ENCODE peak calls at places on chromosomes 1 and 21, in seven cellular contexts. One of them, this sample, is unnamed.
A peak's percentile ranks its signal among the peaks of the same experiment; 100 is the strongest.

GRCh38 chr1:116739371-116740007 is 14.7 kb upstream of the CD2 start:
- DNase-seq in GM12878: no peak
- DNase-seq in GM12892: no peak
- DNase-seq in SK-N-SH: no peak
- DNase-seq in HepG2: no peak
- DNase-seq in H1: no peak
- DNase-seq in GM12891: no peak
- DNase-seq in this sample: no peak

GRCh38 chr1:41662061-41662655 is 177.7 kb upstream of the EDN2 start:
- DNase-seq in GM12878: no peak
- DNase-seq in GM12892: peak; percentile 79
- DNase-seq in SK-N-SH: peak; percentile 89
- DNase-seq in HepG2: no peak
- DNase-seq in H1: no peak
- DNase-seq in GM12891: peak; percentile 85
- DNase-seq in this sample: no peak

GRCh38 chr1:29166291-29166878 is 15.3 kb downstream of the SRSF4 start:
- DNase-seq in GM12878: no peak
- DNase-seq in GM12892: no peak
- DNase-seq in SK-N-SH: no peak
- DNase-seq in HepG2: peak; percentile 49
- DNase-seq in H1: no peak
- DNase-seq in GM12891: no peak
- DNase-seq in this sample: no peak

GRCh38 chr21:33414926-33415325 is 11.7 kb downstream of the IFNGR2 start:
- DNase-seq in GM12878: no peak
- DNase-seq in GM12892: no peak
- DNase-seq in SK-N-SH: no peak
- DNase-seq in HepG2: no peak
- DNase-seq in H1: no peak
- DNase-seq in GM12891: no peak
- DNase-seq in this sample: no peak

GRCh38 chr21:26849428-26850115 is 4.4 kb upstream of the ADAMTS1 start:
- DNase-seq in GM12878: no peak
- DNase-seq in GM12892: no peak
- DNase-seq in SK-N-SH: peak; percentile 45
- DNase-seq in HepG2: peak; percentile 47
- DNase-seq in H1: no peak
- DNase-seq in GM12891: no peak
- DNase-seq in this sample: peak; percentile 31

GRCh38 chr1:31203215-31203614 is 36.5 kb downstream of the NKAIN1 start:
- DNase-seq in GM12878: no peak
- DNase-seq in GM12892: no peak
- DNase-seq in SK-N-SH: no peak
- DNase-seq in HepG2: no peak
- DNase-seq in H1: no peak
- DNase-seq in GM12891: no peak
- DNase-seq in this sample: no peak

GRCh38 chr1:166730299-166730888 is 108.9 kb upstream of the POGK start:
- DNase-seq in GM12878: no peak
- DNase-seq in GM12892: no peak
- DNase-seq in SK-N-SH: no peak
- DNase-seq in HepG2: no peak
- DNase-seq in H1: no peak
- DNase-seq in GM12891: no peak
- DNase-seq in this sample: peak; percentile 31

GRCh38 chr1:198701766-198702539 is 63.1 kb downstream of the PTPRC start:
- DNase-seq in GM12878: no peak
- DNase-seq in GM12892: no peak
- DNase-seq in SK-N-SH: peak; percentile 11
- DNase-seq in HepG2: no peak
- DNase-seq in H1: peak; percentile 15
- DNase-seq in GM12891: no peak
- DNase-seq in this sample: no peak

GRCh38 chr1:6603851-6604558 is 1.3 kb upstream of the KLHL21 start:
- DNase-seq in GM12878: no peak
- DNase-seq in GM12892: no peak
- DNase-seq in SK-N-SH: no peak
- DNase-seq in HepG2: peak; percentile 97
- DNase-seq in H1: peak; percentile 78
- DNase-seq in GM12891: no peak
- DNase-seq in this sample: no peak

DNA sequence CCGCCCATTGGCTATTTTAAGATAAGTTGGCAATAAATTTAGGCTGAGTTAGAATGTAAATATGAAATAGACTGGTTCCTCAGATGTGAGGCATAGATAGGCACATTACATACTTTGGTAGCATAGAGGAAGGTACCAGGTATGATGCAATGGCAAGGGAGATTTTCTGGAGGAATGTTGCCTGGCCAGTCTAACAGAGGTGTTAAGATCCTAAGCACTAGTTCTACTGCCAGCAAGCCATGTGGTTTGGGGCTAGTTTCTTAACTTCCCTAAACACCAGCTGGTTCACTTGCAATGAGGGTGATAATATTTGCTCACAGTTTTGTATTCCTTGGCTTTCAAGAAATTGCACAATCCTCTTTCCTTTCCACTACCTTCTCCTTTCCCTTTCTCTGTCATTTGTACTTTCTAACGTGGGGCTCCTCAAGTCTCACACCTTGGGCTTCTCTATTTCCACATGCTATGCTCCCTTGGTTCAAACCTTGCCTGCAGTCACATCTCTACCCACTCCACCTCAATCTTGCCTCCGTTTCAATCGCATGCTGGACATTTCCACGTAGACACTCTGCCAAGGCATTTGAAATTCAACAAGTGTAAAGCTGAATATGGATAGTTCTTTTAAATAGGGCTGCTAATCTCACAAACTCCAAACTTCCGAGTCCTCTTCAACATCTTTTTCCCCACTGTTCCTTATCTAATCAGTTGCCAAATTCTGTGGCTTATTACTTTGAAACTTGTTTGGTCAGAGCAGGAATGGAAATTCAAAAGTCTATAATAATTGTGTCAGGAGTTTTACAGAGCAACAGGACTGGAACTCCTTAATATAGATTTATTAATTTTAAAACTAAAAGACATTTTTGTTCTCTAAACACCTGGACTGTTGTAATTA is 4.6 kb upstream of the CD55 start:
- DNase-seq in GM12878: no peak
- DNase-seq in GM12892: no peak
- DNase-seq in SK-N-SH: no peak
- DNase-seq in HepG2: no peak
- DNase-seq in H1: no peak
- DNase-seq in GM12891: no peak
- DNase-seq in this sample: no peak
- TF ChIP-seq TAF1 in GM12878: no peak
- TF ChIP-seq TAF1 in GM12892: no peak
- TF ChIP-seq TAF1 in SK-N-SH: no peak
- TF ChIP-seq TAF1 in HepG2: no peak
- TF ChIP-seq TAF1 in H1: peak; percentile 29
- TF ChIP-seq TAF1 in GM12891: no peak
- TF ChIP-seq TAF1 in this sample: no peak

GRCh38 chr1:50335036-50335435 is 88.2 kb downstream of the DMRTA2 start:
- DNase-seq in GM12878: no peak
- DNase-seq in GM12892: no peak
- DNase-seq in SK-N-SH: peak; percentile 77
- DNase-seq in HepG2: no peak
- DNase-seq in H1: no peak
- DNase-seq in GM12891: no peak
- DNase-seq in this sample: no peak
- TF ChIP-seq TAF1 in GM12878: no peak
- TF ChIP-seq TAF1 in GM12892: no peak
- TF ChIP-seq TAF1 in SK-N-SH: no peak
- TF ChIP-seq TAF1 in HepG2: no peak
- TF ChIP-seq TAF1 in H1: no peak
- TF ChIP-seq TAF1 in GM12891: no peak
- TF ChIP-seq TAF1 in this sample: no peak

DNA sequence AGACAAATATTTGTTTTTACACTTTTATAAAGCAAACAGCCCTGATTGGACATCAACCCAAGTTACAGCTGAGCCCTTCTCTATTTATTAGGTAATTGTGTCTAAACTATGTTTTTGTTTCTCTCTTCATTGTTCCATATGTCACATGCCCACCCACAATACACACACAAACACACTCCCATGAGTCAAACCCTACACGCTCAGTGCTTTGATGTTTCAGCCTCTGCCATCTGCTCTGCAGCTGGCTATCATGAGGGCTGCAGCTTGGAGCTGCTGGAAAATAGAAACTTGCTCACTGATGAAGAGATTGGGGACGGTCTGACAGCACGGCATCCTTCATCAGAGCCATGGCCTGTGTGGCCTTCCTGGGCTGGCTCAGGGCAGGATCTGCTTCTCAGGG is 41.7 kb downstream of the PSMG1 start:
- DNase-seq in GM12878: no peak
- DNase-seq in GM12892: no peak
- DNase-seq in SK-N-SH: peak; percentile 57
- DNase-seq in HepG2: no peak
- DNase-seq in H1: no peak
- DNase-seq in GM12891: no peak
- DNase-seq in this sample: no peak
- TF ChIP-seq TAF1 in GM12878: no peak
- TF ChIP-seq TAF1 in GM12892: no peak
- TF ChIP-seq TAF1 in SK-N-SH: no peak
- TF ChIP-seq TAF1 in HepG2: no peak
- TF ChIP-seq TAF1 in H1: no peak
- TF ChIP-seq TAF1 in GM12891: no peak
- TF ChIP-seq TAF1 in this sample: no peak

DNA sequence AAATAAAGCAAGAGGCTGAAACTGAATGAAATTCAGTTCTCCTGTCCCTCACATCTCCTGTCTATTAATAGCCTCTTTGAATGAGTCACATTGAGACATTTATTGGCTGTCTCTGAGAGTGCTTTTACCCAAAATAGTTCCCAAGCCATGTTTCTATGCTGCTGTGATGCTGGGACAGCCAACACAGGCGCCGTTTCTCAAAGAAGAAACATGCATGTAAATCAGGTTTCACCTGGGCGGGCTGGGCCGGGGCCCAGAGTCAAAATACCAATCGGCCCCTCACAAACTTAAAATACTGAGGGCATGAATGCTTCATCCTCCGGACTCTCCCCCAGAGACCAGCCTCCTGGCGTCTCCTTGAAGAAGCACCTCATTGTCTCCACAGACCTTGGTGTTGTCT is 105.2 kb downstream of the EDEM3 start:
- DNase-seq in GM12878: peak; percentile 57
- DNase-seq in GM12892: no peak
- DNase-seq in SK-N-SH: no peak
- DNase-seq in HepG2: no peak
- DNase-seq in H1: no peak
- DNase-seq in GM12891: no peak
- DNase-seq in this sample: no peak
- TF ChIP-seq TAF1 in GM12878: no peak
- TF ChIP-seq TAF1 in GM12892: no peak
- TF ChIP-seq TAF1 in SK-N-SH: no peak
- TF ChIP-seq TAF1 in HepG2: no peak
- TF ChIP-seq TAF1 in H1: no peak
- TF ChIP-seq TAF1 in GM12891: no peak
- TF ChIP-seq TAF1 in this sample: no peak